ENCODE peak calls at places on chromosomes 1 and 21, in five cellular contexts. U, W, M, E and L are unnamed samples.
A peak's percentile ranks its signal among the peaks of the same experiment; 100 is the strongest.

GRCh38 chr1:15950763-15951295 is 25.1 kb downstream of the ZBTB17 start:
- DNase-seq in U (peak; percentile 68), W (peak; percentile 65), M (no peak), E (no peak), L (no peak)

GRCh38 chr1:101259744-101260148 is 22.9 kb downstream of the S1PR1 start:
- DNase-seq in U (no peak), W (no peak), M (no peak), E (no peak), L (no peak)

GRCh38 chr1:31010081-31010989 is 55.2 kb downstream of the PUM1 start:
- DNase-seq in U (no peak), W (peak; percentile 8), M (no peak), E (no peak), L (no peak)

GRCh38 chr1:36083219-36083618 is 675 bp upstream of the TEKT2 start:
- DNase-seq in U (no peak), W (no peak), M (no peak), E (no peak), L (no peak)

GRCh38 chr1:6889875-6890480 is 104.7 kb downstream of the CAMTA1 start:
- DNase-seq in U (no peak), W (no peak), M (peak; percentile 34), E (no peak), L (peak; percentile 31)

GRCh38 chr21:36512971-36513370 is 33.0 kb upstream of the CLDN14 start:
- DNase-seq in U (no peak), W (no peak), M (no peak), E (no peak), L (no peak)

GRCh38 chr1:16163882-16164820 is 8.3 kb upstream of the EPHA2 start:
- DNase-seq in U (no peak), W (no peak), M (peak; percentile 87), E (no peak), L (peak; percentile 95)

GRCh38 chr1:21659099-21659923 is 9.8 kb downstream of the RAP1GAP start:
- DNase-seq in U (peak; percentile 78), W (peak; percentile 90), M (peak; percentile 56), E (peak; percentile 97), L (peak; percentile 78)

GRCh38 chr21:28436286-28436932 is 556.3 kb downstream of the LTN1 start:
- DNase-seq in U (no peak), W (no peak), M (no peak), E (no peak), L (no peak)

GRCh38 chr1:215523906-215524305 is 43.2 kb upstream of the KCTD3 start:
- DNase-seq in U (no peak), W (no peak), M (no peak), E (no peak), L (no peak)

GRCh38 chr1:218344814-218345672 is at the start of gene TGFB2:
- DNase-seq in U (peak; percentile 70), W (no peak), M (no peak), E (no peak), L (peak; percentile 52)

GRCh38 chr1:115069626-115070308 is 19.5 kb downstream of the TSPAN2 start:
- DNase-seq in U (no peak), W (no peak), M (no peak), E (no peak), L (no peak)

GRCh38 chr1:176111835-176112234 is 95.3 kb downstream of the COP1 start:
- DNase-seq in U (no peak), W (no peak), M (no peak), E (no peak), L (no peak)

GRCh38 chr1:85283475-85284199 is 7.2 kb upstream of the BCL10 start:
- DNase-seq in U (peak; percentile 73), W (no peak), M (no peak), E (no peak), L (no peak)

GRCh38 chr1:3906672-3907020 is 6.6 kb upstream of the C1orf174 start:
- DNase-seq in U (no peak), W (no peak), M (no peak), E (no peak), L (no peak)

GRCh38 chr1:36154765-36155559 is 998 bp upstream of the MAP7D1 start:
- DNase-seq in U (peak; percentile 76), W (no peak), M (no peak), E (no peak), L (no peak)

GRCh38 chr1:2821970-2822620 is 20.6 kb upstream of the TTC34 start:
- DNase-seq in U (peak; percentile 53), W (peak; percentile 17), M (peak; percentile 26), E (peak; percentile 67), L (no peak)

GRCh38 chr1:168291222-168291824 is 10.6 kb downstream of the TBX19 start:
- DNase-seq in U (no peak), W (no peak), M (peak; percentile 92), E (no peak), L (peak; percentile 16)

GRCh38 chr1:36966242-36966641 is 68.1 kb downstream of the GRIK3 start:
- DNase-seq in U (no peak), W (no peak), M (no peak), E (no peak), L (no peak)

GRCh38 chr21:44934276-44934675 is 5.6 kb upstream of the SLX9 start:
- DNase-seq in U (peak; percentile 24), W (no peak), M (no peak), E (no peak), L (no peak)

GRCh38 chr21:39681845-39682244 is 63.1 kb upstream of the IGSF5 start:
- DNase-seq in U (no peak), W (no peak), M (no peak), E (no peak), L (no peak)

GRCh38 chr21:36508948-36509347 is 29.0 kb upstream of the CLDN14 start:
- DNase-seq in U (no peak), W (no peak), M (no peak), E (no peak), L (no peak)

GRCh38 chr1:151474711-151475110 is 15.4 kb upstream of the POGZ start:
- DNase-seq in U (no peak), W (no peak), M (no peak), E (no peak), L (no peak)

GRCh38 chr1:13751985-13752384 is 52.0 kb downstream of the PRDM2 start:
- DNase-seq in U (no peak), W (no peak), M (no peak), E (no peak), L (no peak)

GRCh38 chr1:89547563-89548485 is 23.2 kb downstream of the LRRC8B start:
- DNase-seq in U (peak; percentile 63), W (no peak), M (peak; percentile 23), E (no peak), L (no peak)

GRCh38 chr1:200041337-200042118 is 14.0 kb downstream of the NR5A2 start:
- DNase-seq in U (no peak), W (no peak), M (no peak), E (no peak), L (no peak)

GRCh38 chr1:46767649-46768282 is 31.1 kb upstream of the CYP4B1 start:
- DNase-seq in U (no peak), W (no peak), M (peak; percentile 40), E (no peak), L (no peak)

GRCh38 chr1:241323510-241323909 is 33.5 kb downstream of the RGS7 start:
- DNase-seq in U (no peak), W (no peak), M (no peak), E (no peak), L (no peak)

GRCh38 chr1:38047603-38048146 is 1.1 kb upstream of the POU3F1 start:
- DNase-seq in U (no peak), W (no peak), M (no peak), E (peak; percentile 62), L (no peak)